ENCODE peak calls at places on chromosomes 11 and 22, in ten cellular contexts. A is lung; R is upper lobe of right lung; F is NCI-H748 treated with DMSO at 0.1 percent for 48 hours; T is Calu3; P is C1 segment of cervical spinal cord; U is tibial artery; G is GM04503; D is astrocyte of the spinal cord; M is stimulated activated CD4-positive, alpha-beta T cell treated with anti-CD3 and anti-CD28 coated beads, Interleukin-2, amount 100 ng/mL, for 24 hours. Q is an unnamed sample.

GRCh38 chr11:57597461-57597892 is at the start of gene SERPING1:
- DNase-seq in A (peak; percentile 60), R (peak; percentile 77), F (no peak), T (peak; percentile 18), P (peak; percentile 38), U (peak; percentile 93), G (no peak), D (no peak), M (no peak), Q (no peak)

GRCh38 chr11:125433454-125434121 is 62.5 kb downstream of the FEZ1 start:
- DNase-seq in A (no peak), R (no peak), F (no peak), T (peak; percentile 23), P (no peak), U (peak; percentile 61), G (no peak), D (peak; percentile 58), M (peak; percentile 27), Q (no peak)

GRCh38 chr22:50612168-50612714 is 11.6 kb downstream of the MAPK8IP2 start:
- DNase-seq in A (no peak), R (no peak), F (no peak), T (no peak), P (no peak), U (no peak), G (no peak), D (no peak), M (no peak), Q (no peak)

GRCh38 chr11:11605181-11605580 is 16.6 kb downstream of the GALNT18 start:
- DNase-seq in A (peak; percentile 27), R (no peak), F (no peak), T (no peak), P (no peak), U (no peak), G (no peak), D (no peak), M (no peak), Q (no peak)

GRCh38 chr22:47691152-47691895 is 928.9 kb downstream of the TBC1D22A start:
- DNase-seq in A (no peak), R (no peak), F (no peak), T (no peak), P (no peak), U (no peak), G (no peak), D (no peak), M (no peak), Q (no peak)

GRCh38 chr11:128054323-128054910 is 532.9 kb downstream of the ETS1 start:
- DNase-seq in A (no peak), R (no peak), F (no peak), T (no peak), P (no peak), U (no peak), G (no peak), D (peak; percentile 30), M (no peak), Q (no peak)

GRCh38 chr11:76700177-76701100 is 29.9 kb upstream of the LRRC32 start:
- DNase-seq in A (peak; percentile 37), R (no peak), F (no peak), T (no peak), P (no peak), U (no peak), G (peak; percentile 87), D (peak; percentile 81), M (no peak), Q (no peak)

GRCh38 chr11:37687130-37687529 is 1089.1 kb upstream of the RAG2 start:
- DNase-seq in A (no peak), R (no peak), F (no peak), T (no peak), P (no peak), U (no peak), G (no peak), D (no peak), M (no peak), Q (no peak)

GRCh38 chr11:75938543-75938942 is 123.5 kb downstream of the UVRAG start:
- DNase-seq in A (no peak), R (no peak), F (no peak), T (no peak), P (no peak), U (no peak), G (no peak), D (peak; percentile 24), M (no peak), Q (no peak)

GRCh38 chr11:12581923-12582322 is 92.3 kb upstream of the TEAD1 start:
- DNase-seq in A (peak; percentile 77), R (no peak), F (no peak), T (peak; percentile 12), P (no peak), U (no peak), G (no peak), D (peak; percentile 81), M (no peak), Q (no peak)